ENCODE peak calls at places on chromosome 9, in four cellular contexts. Y is dorsolateral prefrontal cortex, I is spleen, A is IMR-90. S is an unnamed sample.

GRCh38 chr9:110255064-110255416 is 1.3 kb downstream of the TXN start:
- DNase-seq in Y (no peak), I (peak), A (no peak), S (no peak)

GRCh38 chr9:124875501-124875900 is 13.6 kb downstream of the ARPC5L start:
- DNase-seq in Y (no peak), I (no peak), A (no peak), S (no peak)

GRCh38 chr9:131500939-131501541 is 1.7 kb upstream of the POMT1 start:
- DNase-seq in Y (no peak), I (no peak), A (peak), S (no peak)

GRCh38 chr9:130305381-130305780 is 39.8 kb downstream of the HMCN2 start:
- DNase-seq in Y (peak), I (no peak), A (no peak), S (no peak)

GRCh38 chr9:83708515-83709158 is 879 bp upstream of the UBQLN1 start:
- DNase-seq in Y (peak), I (peak), A (peak), S (peak)

GRCh38 chr9:75121914-75122558 is 33.7 kb downstream of the OSTF1 start:
- DNase-seq in Y (no peak), I (no peak), A (no peak), S (no peak)

GRCh38 chr9:16341176-16341575 is 529.3 kb downstream of the BNC2 start:
- DNase-seq in Y (no peak), I (no peak), A (peak), S (no peak)

GRCh38 chr9:113634597-113635515 is 171.3 kb downstream of the RGS3 start:
- DNase-seq in Y (no peak), I (peak), A (peak), S (peak)

GRCh38 chr9:135096408-135096885 is 9.0 kb downstream of the OLFM1 start:
- DNase-seq in Y (no peak), I (no peak), A (no peak), S (no peak)

GRCh38 chr9:116697341-116697740 is 10.2 kb downstream of the TRIM32 start:
- DNase-seq in Y (no peak), I (no peak), A (peak), S (no peak)

GRCh38 chr9:127319366-127320121 is 55.0 kb downstream of the GARNL3 start:
- DNase-seq in Y (no peak), I (no peak), A (no peak), S (no peak)

GRCh38 chr9:12853021-12853420 is 78.2 kb downstream of the LURAP1L start:
- DNase-seq in Y (no peak), I (no peak), A (peak), S (no peak)

GRCh38 chr9:130352081-130352480 is 86.5 kb downstream of the HMCN2 start:
- DNase-seq in Y (no peak), I (no peak), A (no peak), S (no peak)

GRCh38 chr9:17229945-17230560 is 95.2 kb downstream of the CNTLN start:
- DNase-seq in Y (no peak), I (no peak), A (no peak), S (no peak)

GRCh38 chr9:129171993-129172751 is 5.9 kb downstream of the IER5L start:
- DNase-seq in Y (no peak), I (no peak), A (no peak), S (no peak)

GRCh38 chr9:105760053-105760452 is 65.7 kb downstream of the TMEM38B start:
- DNase-seq in Y (no peak), I (no peak), A (peak), S (no peak)

GRCh38 chr9:123927625-123928308 is 2.2 kb downstream of the DENND1A start:
- DNase-seq in Y (no peak), I (no peak), A (peak), S (no peak)

GRCh38 chr9:123191260-123191659 is 77.1 kb downstream of the STRBP start:
- DNase-seq in Y (no peak), I (no peak), A (no peak), S (no peak)

GRCh38 chr9:113143432-113144227 is 7.2 kb upstream of the SLC31A2 start:
- DNase-seq in Y (no peak), I (no peak), A (no peak), S (no peak)

GRCh38 chr9:136303825-136304416 is at the start of gene CCDC187:
- DNase-seq in Y (no peak), I (no peak), A (no peak), S (no peak)

GRCh38 chr9:37390759-37391158 is 31.7 kb upstream of the GRHPR start:
- DNase-seq in Y (no peak), I (no peak), A (no peak), S (peak)

GRCh38 chr9:93257808-93258331 is 73.9 kb downstream of the WNK2 start:
- DNase-seq in Y (peak), I (peak), A (no peak), S (peak)

GRCh38 chr9:121353246-121353975 is 16.6 kb downstream of the STOM start:
- DNase-seq in Y (no peak), I (no peak), A (no peak), S (peak)

GRCh38 chr9:136721339-136722092 is 9.1 kb downstream of the DIPK1B start:
- DNase-seq in Y (no peak), I (peak), A (peak), S (peak)

GRCh38 chr9:95104088-95104960 is 213.2 kb downstream of the FANCC start:
- DNase-seq in Y (no peak), I (no peak), A (no peak), S (peak)

GRCh38 chr9:126151031-126151670 is 175.5 kb upstream of the MVB12B start:
- DNase-seq in Y (no peak), I (peak), A (no peak), S (no peak)

GRCh38 chr9:19931066-19931465 is 142.2 kb upstream of the SLC24A2 start:
- DNase-seq in Y (no peak), I (no peak), A (no peak), S (no peak)

GRCh38 chr9:69380811-69381210 is 55.8 kb downstream of the ENTREP1 start:
- DNase-seq in Y (no peak), I (no peak), A (peak), S (no peak)

GRCh38 chr9:126564716-126565115 is 49.0 kb upstream of the LMX1B start:
- DNase-seq in Y (no peak), I (no peak), A (no peak), S (no peak)

GRCh38 chr9:27059406-27059805 is 49.6 kb upstream of the TEK start:
- DNase-seq in Y (no peak), I (no peak), A (no peak), S (no peak)

GRCh38 chr9:4987996-4988421 is 2.9 kb downstream of the JAK2 start:
- DNase-seq in Y (no peak), I (no peak), A (peak), S (peak)

GRCh38 chr9:137534256-137535119 is 15.7 kb downstream of the PNPLA7 start:
- DNase-seq in Y (no peak), I (no peak), A (peak), S (no peak)

GRCh38 chr9:29214162-29214520 is 1640.9 kb upstream of the C9orf72 start:
- DNase-seq in Y (peak), I (no peak), A (no peak), S (no peak)

GRCh38 chr9:99184427-99185327 is 37.1 kb downstream of the ALG2 start:
- DNase-seq in Y (peak), I (peak), A (peak), S (peak)
- H3K4me3 ChIP-seq in Y (peak), I (peak), A (no peak), S (peak)

DNA sequence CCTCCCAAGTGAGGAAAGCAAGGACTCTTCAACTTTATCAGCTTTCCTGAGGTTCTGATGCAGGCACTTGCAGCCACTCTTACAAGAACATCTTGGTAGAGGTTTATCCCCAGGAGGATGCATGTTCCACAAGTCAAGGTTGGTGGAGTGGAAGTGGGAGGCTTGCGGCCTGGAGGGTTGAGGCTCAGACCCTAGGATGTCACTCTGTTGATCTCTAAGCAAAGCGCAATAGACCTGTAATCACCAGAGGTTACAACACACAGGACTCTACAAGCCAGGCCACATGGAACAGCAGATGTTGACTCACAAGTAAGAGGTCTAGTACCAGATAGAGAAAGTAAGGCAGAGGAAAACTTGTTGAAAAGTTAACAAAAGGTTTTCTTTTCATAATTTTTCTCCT is 47.9 kb downstream of the UGCG start:
- DNase-seq in Y (no peak), I (no peak), A (peak), S (no peak)
- TF ChIP-seq CTCF in Y (no peak), I (no peak), A (no peak), S (no peak)

GRCh38 chr9:11749396-11749795 is 943.8 kb upstream of the TYRP1 start:
- DNase-seq in Y (no peak), I (no peak), A (no peak), S (no peak)
- H3K4me3 ChIP-seq in Y (no peak), I (no peak), A (no peak), S (no peak)

DNA sequence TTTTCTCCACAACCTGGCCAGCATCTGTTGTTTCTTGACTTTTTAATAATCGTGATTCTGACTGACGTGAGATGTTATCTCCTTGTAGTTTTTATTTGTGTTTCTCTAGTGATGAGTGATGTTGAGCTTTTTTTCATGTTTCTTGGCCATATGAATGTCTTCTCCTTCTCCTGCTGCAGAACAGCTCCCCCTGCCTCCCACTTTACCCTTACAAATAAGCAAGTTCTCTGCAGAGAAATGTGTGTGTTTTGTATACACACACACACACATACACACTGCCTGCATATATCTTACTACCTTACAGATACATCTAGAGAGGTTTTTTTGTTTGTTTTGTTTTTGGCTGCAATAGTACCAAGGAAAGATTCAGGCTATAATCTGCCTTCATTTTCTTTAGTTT is 88.7 kb upstream of the PHF24 start:
- DNase-seq in Y (no peak), I (no peak), A (peak), S (no peak)
- TF ChIP-seq CTCF in Y (peak), I (no peak), A (no peak), S (no peak)

GRCh38 chr9:72996106-72996505 is 43.3 kb upstream of the ALDH1A1 start:
- DNase-seq in Y (no peak), I (no peak), A (no peak), S (no peak)
- H3K4me3 ChIP-seq in Y (no peak), I (no peak), A (no peak), S (no peak)

GRCh38 chr9:87080512-87081225 is 133.4 kb upstream of the GAS1 start:
- DNase-seq in Y (no peak), I (no peak), A (no peak), S (no peak)
- TF ChIP-seq CTCF in Y (no peak), I (no peak), A (peak), S (no peak)